ENCODE peak calls at places on chromosomes 13 and 19, in six cellular contexts. One of them, this sample, is unnamed.

GRCh38 chr13:46124531-46124966 is 19.7 kb upstream of the CPB2 start:
- DNase-seq in K562: no peak
- DNase-seq in WTC11: no peak
- DNase-seq in HepG2: no peak
- DNase-seq in GM23338: no peak
- DNase-seq in GM12878: no peak
- DNase-seq in this sample: no peak

GRCh38 chr13:38518328-38518727 is 168.5 kb upstream of the FREM2 start:
- DNase-seq in K562: no peak
- DNase-seq in WTC11: no peak
- DNase-seq in HepG2: no peak
- DNase-seq in GM23338: no peak
- DNase-seq in GM12878: no peak
- DNase-seq in this sample: no peak

GRCh38 chr13:58081301-58081820 is 449.8 kb downstream of the PCDH17 start:
- DNase-seq in K562: no peak
- DNase-seq in WTC11: no peak
- DNase-seq in HepG2: no peak
- DNase-seq in GM23338: peak
- DNase-seq in GM12878: no peak
- DNase-seq in this sample: no peak

GRCh38 chr19:27752530-27753184 is 1460.3 kb downstream of the UQCRFS1 start:
- DNase-seq in K562: no peak
- DNase-seq in WTC11: no peak
- DNase-seq in HepG2: no peak
- DNase-seq in GM23338: no peak
- DNase-seq in GM12878: no peak
- DNase-seq in this sample: no peak

GRCh38 chr13:99371956-99372355 is 64.8 kb upstream of the GPR183 start:
- DNase-seq in K562: no peak
- DNase-seq in WTC11: no peak
- DNase-seq in HepG2: no peak
- DNase-seq in GM23338: no peak
- DNase-seq in GM12878: no peak
- DNase-seq in this sample: no peak

GRCh38 chr13:73578251-73578875 is 519.6 kb downstream of the KLF5 start:
- DNase-seq in K562: no peak
- DNase-seq in WTC11: no peak
- DNase-seq in HepG2: no peak
- DNase-seq in GM23338: no peak
- DNase-seq in GM12878: no peak
- DNase-seq in this sample: no peak

GRCh38 chr19:10915511-10916091 is 12.8 kb downstream of the YIPF2 start:
- DNase-seq in K562: no peak
- DNase-seq in WTC11: no peak
- DNase-seq in HepG2: no peak
- DNase-seq in GM23338: no peak
- DNase-seq in GM12878: no peak
- DNase-seq in this sample: no peak

GRCh38 chr19:11054628-11055027 is 34.6 kb upstream of the LDLR start:
- DNase-seq in K562: no peak
- DNase-seq in WTC11: no peak
- DNase-seq in HepG2: no peak
- DNase-seq in GM23338: no peak
- DNase-seq in GM12878: no peak
- DNase-seq in this sample: no peak

GRCh38 chr13:110221331-110221730 is 85.6 kb downstream of the COL4A1 start:
- DNase-seq in K562: no peak
- DNase-seq in WTC11: no peak
- DNase-seq in HepG2: no peak
- DNase-seq in GM23338: no peak
- DNase-seq in GM12878: no peak
- DNase-seq in this sample: no peak

GRCh38 chr19:5590151-5590864 is 22.6 kb upstream of the TINCR start:
- DNase-seq in K562: no peak
- DNase-seq in WTC11: no peak
- DNase-seq in HepG2: no peak
- DNase-seq in GM23338: no peak
- DNase-seq in GM12878: no peak
- DNase-seq in this sample: no peak

GRCh38 chr13:70964124-70964523 is 855.9 kb upstream of the KLHL1 start:
- DNase-seq in K562: no peak
- DNase-seq in WTC11: no peak
- DNase-seq in HepG2: peak
- DNase-seq in GM23338: no peak
- DNase-seq in GM12878: no peak
- DNase-seq in this sample: no peak

GRCh38 chr19:41299755-41300089 is 10.2 kb upstream of the CCDC97 start:
- DNase-seq in K562: no peak
- DNase-seq in WTC11: no peak
- DNase-seq in HepG2: no peak
- DNase-seq in GM23338: no peak
- DNase-seq in GM12878: no peak
- DNase-seq in this sample: no peak

GRCh38 chr19:7874080-7874856 is at the start of gene PRR36:
- DNase-seq in K562: no peak
- DNase-seq in WTC11: peak
- DNase-seq in HepG2: peak
- DNase-seq in GM23338: peak
- DNase-seq in GM12878: no peak
- DNase-seq in this sample: no peak

GRCh38 chr13:34412817-34413365 is 529.2 kb upstream of the NBEA start:
- DNase-seq in K562: no peak
- DNase-seq in WTC11: no peak
- DNase-seq in HepG2: no peak
- DNase-seq in GM23338: no peak
- DNase-seq in GM12878: no peak
- DNase-seq in this sample: no peak
- TF ChIP-seq CREB1 in K562: no peak
- TF ChIP-seq CREB1 in WTC11: no peak
- TF ChIP-seq CREB1 in HepG2: no peak
- TF ChIP-seq CREB1 in GM23338: no peak
- TF ChIP-seq CREB1 in GM12878: no peak
- TF ChIP-seq CREB1 in this sample: no peak

GRCh38 chr19:19259741-19260140 is 13.4 kb downstream of the TM6SF2 start:
- DNase-seq in K562: peak
- DNase-seq in WTC11: peak
- DNase-seq in HepG2: peak
- DNase-seq in GM23338: peak
- DNase-seq in GM12878: no peak
- DNase-seq in this sample: no peak
- TF ChIP-seq CREB1 in K562: no peak
- TF ChIP-seq CREB1 in WTC11: no peak
- TF ChIP-seq CREB1 in HepG2: no peak
- TF ChIP-seq CREB1 in GM23338: no peak
- TF ChIP-seq CREB1 in GM12878: no peak
- TF ChIP-seq CREB1 in this sample: peak

GRCh38 chr13:113082198-113083021 is 23.2 kb upstream of the F7 start:
- DNase-seq in K562: no peak
- DNase-seq in WTC11: no peak
- DNase-seq in HepG2: no peak
- DNase-seq in GM23338: no peak
- DNase-seq in GM12878: no peak
- DNase-seq in this sample: no peak
- TF ChIP-seq CREB1 in K562: no peak
- TF ChIP-seq CREB1 in WTC11: no peak
- TF ChIP-seq CREB1 in HepG2: no peak
- TF ChIP-seq CREB1 in GM23338: no peak
- TF ChIP-seq CREB1 in GM12878: no peak
- TF ChIP-seq CREB1 in this sample: no peak

GRCh38 chr13:76854894-76855293 is 31.3 kb downstream of the KCTD12 start:
- DNase-seq in K562: no peak
- DNase-seq in WTC11: no peak
- DNase-seq in HepG2: no peak
- DNase-seq in GM23338: no peak
- DNase-seq in GM12878: no peak
- DNase-seq in this sample: no peak

GRCh38 chr13:76854209-76854608 is 32.0 kb downstream of the KCTD12 start:
- DNase-seq in K562: no peak
- DNase-seq in WTC11: no peak
- DNase-seq in HepG2: no peak
- DNase-seq in GM23338: no peak
- DNase-seq in GM12878: no peak
- DNase-seq in this sample: no peak

GRCh38 chr13:76853481-76853880 is 32.7 kb downstream of the KCTD12 start:
- DNase-seq in K562: no peak
- DNase-seq in WTC11: no peak
- DNase-seq in HepG2: no peak
- DNase-seq in GM23338: no peak
- DNase-seq in GM12878: no peak
- DNase-seq in this sample: no peak

GRCh38 chr13:76856141-76856571 is 30.0 kb downstream of the KCTD12 start:
- DNase-seq in K562: no peak
- DNase-seq in WTC11: no peak
- DNase-seq in HepG2: no peak
- DNase-seq in GM23338: no peak
- DNase-seq in GM12878: no peak
- DNase-seq in this sample: no peak

DNA sequence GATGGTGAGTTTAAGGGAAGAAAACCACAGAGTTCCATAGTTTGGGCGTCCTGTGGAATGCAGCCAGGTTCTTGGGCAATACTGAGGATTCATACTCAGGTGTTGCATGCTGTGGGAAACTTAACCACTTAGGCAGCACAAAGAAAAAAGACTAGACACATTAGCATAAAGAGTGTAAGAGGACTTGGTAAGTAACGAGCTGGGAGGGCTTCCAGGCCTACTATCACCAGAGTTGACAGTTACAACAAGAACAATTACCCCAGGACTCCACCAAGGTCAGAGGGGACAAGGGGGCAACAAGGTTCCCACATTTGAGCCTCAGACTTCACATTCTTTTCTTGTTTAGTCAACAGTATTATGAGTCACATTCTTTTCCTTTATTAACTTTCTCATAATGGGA is 33.2 kb downstream of the KCTD12 start:
- DNase-seq in K562: no peak
- DNase-seq in WTC11: no peak
- DNase-seq in HepG2: no peak
- DNase-seq in GM23338: no peak
- DNase-seq in GM12878: no peak
- DNase-seq in this sample: no peak
- TF ChIP-seq CREB1 in K562: no peak
- TF ChIP-seq CREB1 in WTC11: no peak
- TF ChIP-seq CREB1 in HepG2: no peak
- TF ChIP-seq CREB1 in GM23338: no peak
- TF ChIP-seq CREB1 in GM12878: no peak
- TF ChIP-seq CREB1 in this sample: no peak

GRCh38 chr19:39093761-39094160 is 9.6 kb downstream of the ACP7 start:
- DNase-seq in K562: no peak
- DNase-seq in WTC11: no peak
- DNase-seq in HepG2: no peak
- DNase-seq in GM23338: no peak
- DNase-seq in GM12878: no peak
- DNase-seq in this sample: no peak
- TF ChIP-seq CREB1 in K562: no peak
- TF ChIP-seq CREB1 in WTC11: no peak
- TF ChIP-seq CREB1 in HepG2: no peak
- TF ChIP-seq CREB1 in GM23338: no peak
- TF ChIP-seq CREB1 in GM12878: no peak
- TF ChIP-seq CREB1 in this sample: no peak

GRCh38 chr19:40229484-40229883 is 3.0 kb upstream of the CCNP start:
- DNase-seq in K562: peak
- DNase-seq in WTC11: no peak
- DNase-seq in HepG2: no peak
- DNase-seq in GM23338: no peak
- DNase-seq in GM12878: no peak
- DNase-seq in this sample: no peak
- TF ChIP-seq CREB1 in K562: no peak
- TF ChIP-seq CREB1 in WTC11: no peak
- TF ChIP-seq CREB1 in HepG2: no peak
- TF ChIP-seq CREB1 in GM23338: no peak
- TF ChIP-seq CREB1 in GM12878: no peak
- TF ChIP-seq CREB1 in this sample: no peak

GRCh38 chr19:43774103-43774939 is 6.5 kb downstream of the KCNN4 start:
- DNase-seq in K562: peak
- DNase-seq in WTC11: peak
- DNase-seq in HepG2: peak
- DNase-seq in GM23338: peak
- DNase-seq in GM12878: no peak
- DNase-seq in this sample: no peak
- TF ChIP-seq CREB1 in K562: peak
- TF ChIP-seq CREB1 in WTC11: no peak
- TF ChIP-seq CREB1 in HepG2: no peak
- TF ChIP-seq CREB1 in GM23338: no peak
- TF ChIP-seq CREB1 in GM12878: no peak
- TF ChIP-seq CREB1 in this sample: peak

GRCh38 chr19:33809960-33810359 is 13.3 kb downstream of the KCTD15 start:
- DNase-seq in K562: peak
- DNase-seq in WTC11: no peak
- DNase-seq in HepG2: no peak
- DNase-seq in GM23338: no peak
- DNase-seq in GM12878: no peak
- DNase-seq in this sample: no peak
- TF ChIP-seq CREB1 in K562: no peak
- TF ChIP-seq CREB1 in WTC11: no peak
- TF ChIP-seq CREB1 in HepG2: no peak
- TF ChIP-seq CREB1 in GM23338: no peak
- TF ChIP-seq CREB1 in GM12878: no peak
- TF ChIP-seq CREB1 in this sample: no peak